ENCODE peak calls at places on chromosomes 12 and 14, in ten cellular contexts. One of them, this sample, is unnamed.

GRCh38 chr12:25286837-25287236 is 36.1 kb upstream of the KRAS start:
- DNase-seq in fibroblast of lung: no peak
- DNase-seq in adrenal gland: no peak
- DNase-seq in effector memory CD4-positive, alpha-beta T cell: no peak
- DNase-seq in cardiac muscle cell: no peak
- DNase-seq in neuronal stem cell: no peak
- DNase-seq in stomach: no peak
- DNase-seq in left ventricle myocardium inferior: no peak
- DNase-seq in aorta: no peak
- DNase-seq in naive thymus-derived CD4-positive, alpha-beta T cell: no peak
- DNase-seq in this sample: no peak

GRCh38 chr14:60565211-60565610 is 56.3 kb downstream of the SIX6 start:
- DNase-seq in fibroblast of lung: peak; percentile 88
- DNase-seq in adrenal gland: no peak
- DNase-seq in effector memory CD4-positive, alpha-beta T cell: no peak
- DNase-seq in cardiac muscle cell: peak; percentile 81
- DNase-seq in neuronal stem cell: no peak
- DNase-seq in stomach: no peak
- DNase-seq in left ventricle myocardium inferior: no peak
- DNase-seq in aorta: no peak
- DNase-seq in naive thymus-derived CD4-positive, alpha-beta T cell: no peak
- DNase-seq in this sample: no peak

GRCh38 chr12:47988073-47989022 is 15.9 kb downstream of the COL2A1 start:
- DNase-seq in fibroblast of lung: peak; percentile 42
- DNase-seq in adrenal gland: no peak
- DNase-seq in effector memory CD4-positive, alpha-beta T cell: no peak
- DNase-seq in cardiac muscle cell: no peak
- DNase-seq in neuronal stem cell: peak; percentile 90
- DNase-seq in stomach: no peak
- DNase-seq in left ventricle myocardium inferior: no peak
- DNase-seq in aorta: peak; percentile 47
- DNase-seq in naive thymus-derived CD4-positive, alpha-beta T cell: no peak
- DNase-seq in this sample: no peak

GRCh38 chr14:105424861-105425260 is 5.2 kb downstream of the MTA1 start:
- DNase-seq in fibroblast of lung: no peak
- DNase-seq in adrenal gland: no peak
- DNase-seq in effector memory CD4-positive, alpha-beta T cell: no peak
- DNase-seq in cardiac muscle cell: no peak
- DNase-seq in neuronal stem cell: no peak
- DNase-seq in stomach: no peak
- DNase-seq in left ventricle myocardium inferior: no peak
- DNase-seq in aorta: no peak
- DNase-seq in naive thymus-derived CD4-positive, alpha-beta T cell: no peak
- DNase-seq in this sample: no peak

GRCh38 chr14:88327497-88327896 is 4.4 kb upstream of the KCNK10 start:
- DNase-seq in fibroblast of lung: no peak
- DNase-seq in adrenal gland: no peak
- DNase-seq in effector memory CD4-positive, alpha-beta T cell: no peak
- DNase-seq in cardiac muscle cell: no peak
- DNase-seq in neuronal stem cell: no peak
- DNase-seq in stomach: no peak
- DNase-seq in left ventricle myocardium inferior: no peak
- DNase-seq in aorta: no peak
- DNase-seq in naive thymus-derived CD4-positive, alpha-beta T cell: no peak
- DNase-seq in this sample: no peak

GRCh38 chr12:93763746-93764147 is 86.6 kb downstream of the CRADD start:
- DNase-seq in fibroblast of lung: peak; percentile 41
- DNase-seq in adrenal gland: no peak
- DNase-seq in effector memory CD4-positive, alpha-beta T cell: no peak
- DNase-seq in cardiac muscle cell: no peak
- DNase-seq in neuronal stem cell: no peak
- DNase-seq in stomach: no peak
- DNase-seq in left ventricle myocardium inferior: no peak
- DNase-seq in aorta: no peak
- DNase-seq in naive thymus-derived CD4-positive, alpha-beta T cell: no peak
- DNase-seq in this sample: no peak

GRCh38 chr14:23436327-23437141 is 1.1 kb upstream of the MYH7 start:
- DNase-seq in fibroblast of lung: no peak
- DNase-seq in adrenal gland: peak; percentile 6
- DNase-seq in effector memory CD4-positive, alpha-beta T cell: no peak
- DNase-seq in cardiac muscle cell: no peak
- DNase-seq in neuronal stem cell: no peak
- DNase-seq in stomach: no peak
- DNase-seq in left ventricle myocardium inferior: no peak
- DNase-seq in aorta: no peak
- DNase-seq in naive thymus-derived CD4-positive, alpha-beta T cell: no peak
- DNase-seq in this sample: no peak

GRCh38 chr14:23883684-23884540 is 69.7 kb upstream of the DHRS4 start:
- DNase-seq in fibroblast of lung: no peak
- DNase-seq in adrenal gland: no peak
- DNase-seq in effector memory CD4-positive, alpha-beta T cell: no peak
- DNase-seq in cardiac muscle cell: no peak
- DNase-seq in neuronal stem cell: no peak
- DNase-seq in stomach: peak; percentile 32
- DNase-seq in left ventricle myocardium inferior: no peak
- DNase-seq in aorta: no peak
- DNase-seq in naive thymus-derived CD4-positive, alpha-beta T cell: no peak
- DNase-seq in this sample: no peak

DNA sequence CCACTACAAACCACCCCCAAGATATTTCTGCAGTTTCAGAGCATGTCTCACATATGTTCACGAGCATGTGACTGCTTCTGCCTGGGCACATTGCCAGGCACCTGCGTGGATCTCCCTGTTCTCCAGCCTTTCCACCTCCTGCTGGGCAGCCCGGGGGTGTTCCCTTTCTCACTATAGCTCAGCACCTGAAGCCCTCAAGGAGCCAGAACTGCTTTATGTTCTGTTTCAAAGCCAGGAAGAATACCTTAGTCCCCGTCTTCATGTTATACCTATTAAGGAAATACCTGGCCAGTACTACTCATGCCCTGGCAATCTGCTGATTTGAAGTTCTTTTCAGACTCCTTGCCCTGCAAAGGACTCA is 4.2 kb upstream of the FGF6 start:
- DNase-seq in fibroblast of lung: no peak
- DNase-seq in adrenal gland: no peak
- DNase-seq in effector memory CD4-positive, alpha-beta T cell: no peak
- DNase-seq in cardiac muscle cell: no peak
- DNase-seq in neuronal stem cell: no peak
- DNase-seq in stomach: no peak
- DNase-seq in left ventricle myocardium inferior: no peak
- DNase-seq in aorta: no peak
- DNase-seq in naive thymus-derived CD4-positive, alpha-beta T cell: no peak
- DNase-seq in this sample: no peak
- H3K27ac ChIP-seq in fibroblast of lung: no peak overlapping the region
- H3K27ac ChIP-seq in adrenal gland: no peak overlapping the region
- H3K27ac ChIP-seq in effector memory CD4-positive, alpha-beta T cell: no peak overlapping the region
- H3K27ac ChIP-seq in cardiac muscle cell: no peak overlapping the region
- H3K27ac ChIP-seq in neuronal stem cell: peak overlapping the region; percentile 72
- H3K27ac ChIP-seq in stomach: no peak overlapping the region
- H3K27ac ChIP-seq in left ventricle myocardium inferior: no peak overlapping the region
- H3K27ac ChIP-seq in aorta: no peak overlapping the region
- H3K27ac ChIP-seq in naive thymus-derived CD4-positive, alpha-beta T cell: no peak overlapping the region
- H3K27ac ChIP-seq in this sample: no peak overlapping the region

GRCh38 chr12:124370384-124370783 is 75.5 kb downstream of the RFLNA start:
- DNase-seq in fibroblast of lung: no peak
- DNase-seq in adrenal gland: no peak
- DNase-seq in effector memory CD4-positive, alpha-beta T cell: no peak
- DNase-seq in cardiac muscle cell: no peak
- DNase-seq in neuronal stem cell: no peak
- DNase-seq in stomach: no peak
- DNase-seq in left ventricle myocardium inferior: no peak
- DNase-seq in aorta: no peak
- DNase-seq in naive thymus-derived CD4-positive, alpha-beta T cell: no peak
- DNase-seq in this sample: no peak

GRCh38 chr12:124370851-124371250 is 76.0 kb downstream of the RFLNA start:
- DNase-seq in fibroblast of lung: no peak
- DNase-seq in adrenal gland: no peak
- DNase-seq in effector memory CD4-positive, alpha-beta T cell: no peak
- DNase-seq in cardiac muscle cell: no peak
- DNase-seq in neuronal stem cell: no peak
- DNase-seq in stomach: no peak
- DNase-seq in left ventricle myocardium inferior: no peak
- DNase-seq in aorta: no peak
- DNase-seq in naive thymus-derived CD4-positive, alpha-beta T cell: no peak
- DNase-seq in this sample: no peak

GRCh38 chr12:124369901-124370378 is 75.0 kb downstream of the RFLNA start:
- DNase-seq in fibroblast of lung: no peak
- DNase-seq in adrenal gland: no peak
- DNase-seq in effector memory CD4-positive, alpha-beta T cell: no peak
- DNase-seq in cardiac muscle cell: no peak
- DNase-seq in neuronal stem cell: no peak
- DNase-seq in stomach: no peak
- DNase-seq in left ventricle myocardium inferior: no peak
- DNase-seq in aorta: peak; percentile 87
- DNase-seq in naive thymus-derived CD4-positive, alpha-beta T cell: no peak
- DNase-seq in this sample: no peak

GRCh38 chr12:124368421-124369032 is 73.6 kb downstream of the RFLNA start:
- DNase-seq in fibroblast of lung: no peak
- DNase-seq in adrenal gland: no peak
- DNase-seq in effector memory CD4-positive, alpha-beta T cell: no peak
- DNase-seq in cardiac muscle cell: no peak
- DNase-seq in neuronal stem cell: no peak
- DNase-seq in stomach: no peak
- DNase-seq in left ventricle myocardium inferior: no peak
- DNase-seq in aorta: no peak
- DNase-seq in naive thymus-derived CD4-positive, alpha-beta T cell: no peak
- DNase-seq in this sample: no peak

DNA sequence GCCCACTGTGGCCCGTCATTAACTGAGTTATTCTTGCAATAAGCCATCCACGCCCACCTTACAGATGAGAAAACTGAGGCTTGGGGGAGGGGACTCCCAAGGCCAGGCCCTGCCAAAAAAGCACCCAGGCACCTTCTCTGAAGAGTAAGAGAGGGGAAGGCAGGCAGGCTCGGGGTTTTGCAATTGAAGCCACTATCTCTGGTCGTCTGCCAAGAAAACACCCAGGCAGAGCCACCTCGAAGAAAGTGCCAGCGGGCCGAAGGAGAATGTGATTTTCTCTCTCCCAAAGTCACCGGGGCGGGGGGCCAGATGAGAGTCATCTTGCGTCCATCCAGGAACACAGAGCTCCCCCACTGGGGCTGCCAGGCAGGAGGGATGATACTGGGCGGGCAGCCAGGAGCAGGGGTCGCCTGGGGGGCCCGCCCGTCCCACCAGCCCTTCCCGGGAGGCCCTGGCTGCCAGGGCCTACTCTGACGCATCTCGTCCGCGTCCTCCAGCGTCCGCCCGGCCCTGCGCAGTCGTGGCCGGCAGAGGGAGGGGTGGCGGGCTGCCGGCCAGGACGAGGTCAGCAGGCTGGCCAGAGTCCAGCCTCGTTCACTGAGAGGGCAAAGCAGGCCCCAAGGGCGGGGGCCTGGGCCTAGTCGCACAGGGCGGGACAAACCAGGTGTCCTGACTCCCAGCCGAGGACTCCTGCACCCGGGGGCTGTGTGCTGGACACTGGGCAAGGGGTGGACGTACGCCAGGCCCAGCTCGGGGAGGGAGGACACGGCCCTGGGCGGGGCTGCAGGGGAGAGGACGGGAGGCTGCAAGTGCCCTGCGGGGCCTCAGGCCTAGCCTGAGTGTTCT is 74.4 kb downstream of the RFLNA start:
- DNase-seq in fibroblast of lung: peak; percentile 94
- DNase-seq in adrenal gland: peak; percentile 97
- DNase-seq in effector memory CD4-positive, alpha-beta T cell: no peak
- DNase-seq in cardiac muscle cell: peak; percentile 98
- DNase-seq in neuronal stem cell: no peak
- DNase-seq in stomach: peak; percentile 96
- DNase-seq in left ventricle myocardium inferior: peak; percentile 92
- DNase-seq in aorta: peak; percentile 96
- DNase-seq in naive thymus-derived CD4-positive, alpha-beta T cell: no peak
- DNase-seq in this sample: no peak
- H3K4me1 ChIP-seq in fibroblast of lung: peaks cover 19% of the 10 kb centered on the region
- H3K4me1 ChIP-seq in adrenal gland: peaks cover 38% of the 10 kb centered on the region
- H3K4me1 ChIP-seq in effector memory CD4-positive, alpha-beta T cell: no peaks in the 10 kb centered on the region
- H3K4me1 ChIP-seq in cardiac muscle cell: no peaks in the 10 kb centered on the region
- H3K4me1 ChIP-seq in neuronal stem cell: no peaks in the 10 kb centered on the region
- H3K4me1 ChIP-seq in stomach: peaks cover 80% of the 10 kb centered on the region
- H3K4me1 ChIP-seq in left ventricle myocardium inferior: peaks cover 79% of the 10 kb centered on the region
- H3K4me1 ChIP-seq in aorta: no peaks in the 10 kb centered on the region
- H3K4me1 ChIP-seq in naive thymus-derived CD4-positive, alpha-beta T cell: no peaks in the 10 kb centered on the region
- H3K4me1 ChIP-seq in this sample: no peaks in the 10 kb centered on the region

DNA sequence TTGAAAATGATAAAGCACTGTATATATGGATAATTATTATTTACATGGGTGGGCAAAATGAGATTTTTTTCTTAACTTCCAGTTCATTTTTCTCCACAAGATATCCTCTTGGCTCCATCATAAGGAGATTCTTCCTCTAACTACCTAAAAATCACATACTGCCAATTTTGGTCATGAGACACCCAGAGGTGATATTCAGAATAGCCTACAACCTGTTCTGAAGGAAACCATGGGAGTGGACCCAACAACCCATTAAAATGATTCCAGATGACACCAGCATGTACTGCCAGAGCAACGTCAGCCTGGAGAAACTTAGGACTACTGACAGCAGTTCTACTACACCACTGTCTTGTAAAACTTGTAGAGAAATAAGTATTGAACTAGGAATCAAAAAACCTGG is 136.3 kb upstream of the TMPO start:
- DNase-seq in fibroblast of lung: no peak
- DNase-seq in adrenal gland: no peak
- DNase-seq in effector memory CD4-positive, alpha-beta T cell: no peak
- DNase-seq in cardiac muscle cell: no peak
- DNase-seq in neuronal stem cell: no peak
- DNase-seq in stomach: no peak
- DNase-seq in left ventricle myocardium inferior: no peak
- DNase-seq in aorta: no peak
- DNase-seq in naive thymus-derived CD4-positive, alpha-beta T cell: no peak
- DNase-seq in this sample: no peak
- H3K27me3 ChIP-seq in fibroblast of lung: no peaks in the 10 kb centered on the region
- H3K27me3 ChIP-seq in adrenal gland: no peaks in the 10 kb centered on the region
- H3K27me3 ChIP-seq in effector memory CD4-positive, alpha-beta T cell: no peaks in the 10 kb centered on the region
- H3K27me3 ChIP-seq in cardiac muscle cell: no peaks in the 10 kb centered on the region
- H3K27me3 ChIP-seq in neuronal stem cell: no peaks in the 10 kb centered on the region
- H3K27me3 ChIP-seq in stomach: no peaks in the 10 kb centered on the region
- H3K27me3 ChIP-seq in left ventricle myocardium inferior: peaks cover 17% of the 10 kb centered on the region
- H3K27me3 ChIP-seq in aorta: no peaks in the 10 kb centered on the region
- H3K27me3 ChIP-seq in naive thymus-derived CD4-positive, alpha-beta T cell: no peaks in the 10 kb centered on the region
- H3K27me3 ChIP-seq in this sample: no peaks in the 10 kb centered on the region

GRCh38 chr14:96997269-96997668 is 200.1 kb downstream of the VRK1 start:
- DNase-seq in fibroblast of lung: no peak
- DNase-seq in adrenal gland: no peak
- DNase-seq in effector memory CD4-positive, alpha-beta T cell: no peak
- DNase-seq in cardiac muscle cell: no peak
- DNase-seq in neuronal stem cell: no peak
- DNase-seq in stomach: no peak
- DNase-seq in left ventricle myocardium inferior: no peak
- DNase-seq in aorta: no peak
- DNase-seq in naive thymus-derived CD4-positive, alpha-beta T cell: no peak
- DNase-seq in this sample: no peak

GRCh38 chr14:96997996-96998395 is 200.8 kb downstream of the VRK1 start:
- DNase-seq in fibroblast of lung: no peak
- DNase-seq in adrenal gland: no peak
- DNase-seq in effector memory CD4-positive, alpha-beta T cell: no peak
- DNase-seq in cardiac muscle cell: no peak
- DNase-seq in neuronal stem cell: no peak
- DNase-seq in stomach: no peak
- DNase-seq in left ventricle myocardium inferior: no peak
- DNase-seq in aorta: no peak
- DNase-seq in naive thymus-derived CD4-positive, alpha-beta T cell: no peak
- DNase-seq in this sample: no peak

GRCh38 chr14:96999654-97000155 is 202.5 kb downstream of the VRK1 start:
- DNase-seq in fibroblast of lung: no peak
- DNase-seq in adrenal gland: no peak
- DNase-seq in effector memory CD4-positive, alpha-beta T cell: no peak
- DNase-seq in cardiac muscle cell: no peak
- DNase-seq in neuronal stem cell: no peak
- DNase-seq in stomach: no peak
- DNase-seq in left ventricle myocardium inferior: no peak
- DNase-seq in aorta: no peak
- DNase-seq in naive thymus-derived CD4-positive, alpha-beta T cell: no peak
- DNase-seq in this sample: no peak

GRCh38 chr14:97005908-97006307 is 208.7 kb downstream of the VRK1 start:
- DNase-seq in fibroblast of lung: no peak
- DNase-seq in adrenal gland: no peak
- DNase-seq in effector memory CD4-positive, alpha-beta T cell: no peak
- DNase-seq in cardiac muscle cell: no peak
- DNase-seq in neuronal stem cell: no peak
- DNase-seq in stomach: no peak
- DNase-seq in left ventricle myocardium inferior: no peak
- DNase-seq in aorta: no peak
- DNase-seq in naive thymus-derived CD4-positive, alpha-beta T cell: no peak
- DNase-seq in this sample: no peak

GRCh38 chr14:97002454-97002853 is 205.3 kb downstream of the VRK1 start:
- DNase-seq in fibroblast of lung: no peak
- DNase-seq in adrenal gland: no peak
- DNase-seq in effector memory CD4-positive, alpha-beta T cell: no peak
- DNase-seq in cardiac muscle cell: no peak
- DNase-seq in neuronal stem cell: no peak
- DNase-seq in stomach: no peak
- DNase-seq in left ventricle myocardium inferior: no peak
- DNase-seq in aorta: no peak
- DNase-seq in naive thymus-derived CD4-positive, alpha-beta T cell: no peak
- DNase-seq in this sample: no peak
- H3K27ac ChIP-seq in fibroblast of lung: no peak overlapping the region
- H3K27ac ChIP-seq in adrenal gland: no peak overlapping the region
- H3K27ac ChIP-seq in effector memory CD4-positive, alpha-beta T cell: no peak overlapping the region
- H3K27ac ChIP-seq in cardiac muscle cell: no peak overlapping the region
- H3K27ac ChIP-seq in neuronal stem cell: no peak overlapping the region
- H3K27ac ChIP-seq in stomach: no peak overlapping the region
- H3K27ac ChIP-seq in left ventricle myocardium inferior: no peak overlapping the region
- H3K27ac ChIP-seq in aorta: no peak overlapping the region
- H3K27ac ChIP-seq in naive thymus-derived CD4-positive, alpha-beta T cell: no peak overlapping the region
- H3K27ac ChIP-seq in this sample: no peak overlapping the region